ENCODE peak calls at places on chromosomes 5 and 9, in seven cellular contexts. G is GM23248, B is hepatocyte, E is PC-3, O is neural progenitor cell, S is GM23338, K is HCT116. I is an unnamed sample.

GRCh38 chr5:164433471-164433870 is 928.1 kb downstream of the MAT2B start:
- DNase-seq in G (no peak), B (no peak), E (peak), O (no peak), S (no peak), K (no peak), I (no peak)

GRCh38 chr9:36598281-36598680 is 25.6 kb downstream of the MELK start:
- DNase-seq in G (peak), B (no peak), E (no peak), O (no peak), S (no peak), K (no peak), I (no peak)

GRCh38 chr9:78985084-78985738 is 586.6 kb upstream of the TLE4 start:
- DNase-seq in G (peak), B (no peak), E (peak), O (no peak), S (no peak), K (no peak), I (no peak)

GRCh38 chr9:88773627-88774244 is 217.5 kb upstream of the S1PR3 start:
- DNase-seq in G (peak), B (no peak), E (no peak), O (peak), S (no peak), K (no peak), I (no peak)

GRCh38 chr5:112552791-112553190 is 133.7 kb upstream of the EPB41L4A start:
- DNase-seq in G (no peak), B (no peak), E (peak), O (no peak), S (no peak), K (no peak), I (no peak)

GRCh38 chr5:36644727-36645126 is 38.3 kb downstream of the SLC1A3 start:
- DNase-seq in G (no peak), B (no peak), E (peak), O (no peak), S (peak), K (no peak), I (no peak)

GRCh38 chr5:109022056-109022455 is 274.4 kb downstream of the FER start:
- DNase-seq in G (no peak), B (no peak), E (no peak), O (no peak), S (no peak), K (no peak), I (no peak)

GRCh38 chr5:116573279-116573616 is 1.4 kb downstream of the SEMA6A start:
- DNase-seq in G (peak), B (peak), E (no peak), O (peak), S (no peak), K (no peak), I (no peak)

GRCh38 chr9:72980183-72980582 is 27.3 kb upstream of the ALDH1A1 start:
- DNase-seq in G (no peak), B (no peak), E (no peak), O (no peak), S (no peak), K (no peak), I (no peak)

GRCh38 chr5:78213799-78214198 is 80.7 kb downstream of the AP3B1 start:
- DNase-seq in G (no peak), B (no peak), E (no peak), O (no peak), S (no peak), K (no peak), I (no peak)

GRCh38 chr5:34550255-34550654 is 105.9 kb upstream of the RAI14 start:
- DNase-seq in G (no peak), B (no peak), E (no peak), O (no peak), S (no peak), K (no peak), I (no peak)

GRCh38 chr9:35798658-35799366 is 7.4 kb downstream of the NPR2 start:
- DNase-seq in G (peak), B (peak), E (peak), O (no peak), S (no peak), K (no peak), I (peak)

GRCh38 chr9:75134495-75134894 is 46.2 kb downstream of the OSTF1 start:
- DNase-seq in G (no peak), B (no peak), E (no peak), O (peak), S (peak), K (no peak), I (no peak)

GRCh38 chr5:107669543-107670027 is 1.2 kb downstream of the EFNA5 start:
- DNase-seq in G (peak), B (peak), E (peak), O (peak), S (peak), K (no peak), I (no peak)

GRCh38 chr9:127503947-127504886 is 52.9 kb downstream of the LRSAM1 start:
- DNase-seq in G (peak), B (peak), E (peak), O (peak), S (peak), K (peak), I (peak)

GRCh38 chr5:150180241-150181027 is 9.4 kb upstream of the SLC6A7 start:
- DNase-seq in G (peak), B (no peak), E (no peak), O (no peak), S (no peak), K (no peak), I (no peak)

GRCh38 chr9:27673626-27674025 is 100.3 kb upstream of the C9orf72 start:
- DNase-seq in G (no peak), B (no peak), E (no peak), O (no peak), S (no peak), K (no peak), I (no peak)

GRCh38 chr9:14935917-14936316 is 25.7 kb upstream of the FREM1 start:
- DNase-seq in G (no peak), B (peak), E (no peak), O (no peak), S (no peak), K (no peak), I (no peak)

GRCh38 chr9:87968155-87968554 is 6.2 kb downstream of the CDK20 start:
- DNase-seq in G (no peak), B (no peak), E (no peak), O (no peak), S (no peak), K (no peak), I (no peak)

GRCh38 chr9:134365791-134366222 is 39.6 kb downstream of the RXRA start:
- DNase-seq in G (peak), B (peak), E (no peak), O (peak), S (peak), K (no peak), I (no peak)

GRCh38 chr9:134514503-134514902 is 127.1 kb upstream of the COL5A1 start:
- DNase-seq in G (no peak), B (no peak), E (no peak), O (no peak), S (no peak), K (no peak), I (no peak)

GRCh38 chr5:3854069-3854741 is 258.6 kb downstream of the IRX1 start:
- DNase-seq in G (no peak), B (no peak), E (no peak), O (no peak), S (no peak), K (no peak), I (no peak)

GRCh38 chr5:3858524-3858923 is 262.9 kb downstream of the IRX1 start:
- DNase-seq in G (no peak), B (no peak), E (no peak), O (no peak), S (no peak), K (no peak), I (no peak)

GRCh38 chr5:3852154-3852930 is 256.7 kb downstream of the IRX1 start:
- DNase-seq in G (no peak), B (no peak), E (no peak), O (no peak), S (no peak), K (no peak), I (no peak)

GRCh38 chr5:3853366-3853765 is 257.7 kb downstream of the IRX1 start:
- DNase-seq in G (no peak), B (no peak), E (no peak), O (no peak), S (no peak), K (no peak), I (no peak)

GRCh38 chr5:3856036-3856435 is 260.4 kb downstream of the IRX1 start:
- DNase-seq in G (no peak), B (no peak), E (no peak), O (no peak), S (no peak), K (no peak), I (no peak)
- H3K4me2 ChIP-seq in G (no peak), B (no peak), E (no peak), O (no peak), S (no peak), K (no peak), I (no peak)

DNA sequence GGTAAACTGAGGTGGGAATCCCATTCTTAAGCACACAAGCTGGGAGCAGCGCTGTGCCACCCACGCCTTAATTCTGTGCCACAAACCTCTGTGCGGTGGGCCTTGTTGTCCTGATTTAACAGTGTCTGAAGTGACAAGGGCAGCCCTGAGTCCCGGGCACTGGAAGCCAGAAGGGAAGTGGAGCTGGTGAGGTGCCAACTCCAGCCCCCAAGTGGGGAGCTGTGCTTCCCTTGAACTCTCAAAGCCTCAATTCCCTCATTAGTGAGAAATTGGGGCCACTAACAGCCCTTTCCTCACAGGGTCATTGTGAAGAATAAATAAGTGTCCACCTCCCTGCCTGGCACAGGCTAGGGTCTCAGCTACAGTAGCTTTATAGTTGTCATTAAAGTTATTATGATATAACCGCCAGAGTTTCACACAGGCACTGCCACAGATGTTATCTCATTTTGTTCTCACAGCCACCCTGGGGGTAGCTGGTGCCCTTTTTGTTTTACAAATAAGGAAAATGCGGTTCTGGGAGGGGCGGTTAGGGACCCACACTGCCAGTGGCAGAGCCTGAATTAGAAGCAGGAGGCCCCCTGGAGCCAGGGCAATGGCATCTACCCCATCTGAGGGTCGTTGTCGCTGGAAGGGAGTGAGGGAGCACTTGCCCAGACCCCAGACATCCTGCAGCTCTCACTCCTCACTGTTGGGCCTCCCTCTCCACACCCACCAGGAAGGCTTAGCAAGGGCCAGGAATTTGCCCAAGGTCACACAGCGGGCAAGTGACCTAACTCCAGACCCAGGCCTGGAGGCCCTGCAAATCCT is 2.1 kb upstream of the TLX3 start:
- DNase-seq in G (no peak), B (no peak), E (no peak), O (peak), S (peak), K (no peak), I (no peak)
- TF ChIP-seq EZH2 in G (no peak), B (no peak), E (no peak), O (no peak), S (no peak), K (no peak), I (no peak)

DNA sequence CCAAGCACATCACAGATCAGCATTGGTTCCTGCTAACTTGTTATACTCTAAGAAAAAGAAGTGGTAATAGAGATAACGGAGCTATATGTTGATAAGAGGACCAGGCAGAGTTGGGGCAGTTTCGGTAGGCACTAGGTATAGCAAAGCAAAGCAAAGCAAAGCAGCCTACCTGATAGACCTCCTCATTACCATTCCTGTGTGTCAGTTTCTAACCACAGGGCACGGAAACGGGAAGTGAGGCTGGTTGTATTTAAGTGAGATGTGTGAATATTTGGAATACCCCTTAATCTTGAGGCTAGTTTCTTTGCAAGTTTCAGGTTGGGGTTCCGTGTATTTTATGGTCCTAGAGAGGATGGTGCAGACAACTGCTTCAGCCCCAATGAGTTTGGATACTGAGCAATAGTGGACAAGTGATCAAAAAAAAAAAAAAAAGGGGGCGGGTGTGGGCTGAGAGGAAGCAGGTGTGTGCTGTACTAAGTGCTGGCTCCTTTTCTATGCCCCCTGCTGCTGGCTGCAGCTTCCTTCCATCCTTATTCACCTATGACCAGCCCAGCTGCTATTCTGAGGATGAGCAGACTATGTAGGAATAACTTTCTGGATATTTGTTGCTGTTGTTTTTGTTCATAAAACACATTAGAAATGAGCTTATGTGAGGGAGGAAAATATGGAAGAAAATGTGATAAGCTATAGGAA is 183.3 kb downstream of the SH3GL2 start:
- DNase-seq in G (no peak), B (no peak), E (no peak), O (no peak), S (peak), K (no peak), I (no peak)
- TF ChIP-seq EZH2phosphoT487 in G (no peak), B (no peak), E (no peak), O (no peak), S (no peak), K (no peak), I (no peak)

DNA sequence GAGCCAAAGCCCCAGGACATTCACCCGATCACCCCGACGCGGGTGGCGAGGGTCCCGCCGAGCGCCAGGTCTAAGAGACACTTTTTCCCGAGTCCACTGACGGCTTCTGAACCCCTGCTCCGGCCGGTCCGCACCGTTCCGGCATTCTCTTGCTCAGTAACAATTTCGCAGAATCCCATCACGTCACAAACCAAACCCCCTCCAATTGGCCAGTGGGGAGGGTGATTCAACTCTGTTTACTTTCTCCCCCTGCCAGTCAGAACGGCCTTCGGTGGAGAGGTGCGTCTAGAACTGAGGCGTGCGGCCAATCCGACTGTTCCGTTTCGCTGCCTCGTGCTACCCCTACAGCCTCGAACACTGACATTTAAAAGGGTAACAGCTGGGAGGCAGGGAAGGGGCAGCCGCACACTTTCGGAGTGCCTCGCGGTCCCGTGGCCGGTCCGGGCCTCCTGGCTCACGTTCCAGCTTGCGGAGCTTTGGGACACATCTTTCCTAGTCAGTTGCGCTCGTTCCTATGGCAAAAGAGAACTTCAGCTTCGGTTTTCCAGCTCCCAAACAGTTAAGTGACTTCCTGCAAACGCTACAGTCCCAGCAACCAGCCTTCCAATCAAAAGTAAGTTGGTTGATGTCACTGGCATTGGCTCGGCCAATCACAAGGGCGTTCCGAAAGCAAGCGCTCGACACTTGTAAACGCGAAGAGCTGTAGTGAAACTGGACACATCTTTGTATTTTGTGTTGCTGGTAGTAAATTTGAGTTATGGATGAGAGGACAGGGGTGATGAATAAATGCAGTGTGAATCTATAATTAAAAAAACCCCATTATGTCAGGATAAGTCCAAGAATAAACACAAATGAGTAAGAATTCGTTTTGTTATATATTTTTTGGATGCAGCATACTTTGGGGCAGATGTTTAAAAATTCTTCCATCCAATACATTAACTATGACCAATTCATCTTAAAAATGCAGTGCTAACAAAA is at the start of gene KLF9:
- DNase-seq in G (peak), B (peak), E (peak), O (peak), S (peak), K (peak), I (peak)
- H3K4me2 ChIP-seq in G (peak), B (peak), E (peak), O (peak), S (peak), K (peak), I (peak)